ENCODE peak calls at places on chromosomes 5 and 9, in four cellular contexts. H is heart left ventricle, Q is upper lobe of right lung, J is thoracic aorta. N is an unnamed sample. For H3K4me1, the result is how much of the 10 kb centered on the place peaks cover.

GRCh38 chr5:53512539-53512938 is 32.1 kb downstream of the FST start:
- ATAC-seq in J (no peak), Q (no peak), H (no peak), N (no peak)

GRCh38 chr9:97403746-97404316 is 8.1 kb upstream of the TDRD7 start:
- ATAC-seq in Q (no peak), H (no peak), J (no peak), N (no peak)

GRCh38 chr9:95528908-95529502 is 12.2 kb upstream of the PTCH1 start:
- ATAC-seq in Q (no peak), H (no peak), J (no peak), N (no peak)

GRCh38 chr5:100860407-100860806 is 42.7 kb downstream of the ST8SIA4 start:
- ATAC-seq in H (no peak), Q (no peak), J (no peak), N (no peak)

GRCh38 chr9:106829666-106830408 is 33.1 kb upstream of the ZNF462 start:
- ATAC-seq in J (no peak), H (peak), Q (no peak), N (peak)

GRCh38 chr5:180380856-180381255 is 27.7 kb upstream of the GFPT2 start:
- ATAC-seq in H (peak), Q (no peak), J (no peak), N (peak)

GRCh38 chr9:130998596-130999264 is 10.2 kb upstream of the LAMC3 start:
- ATAC-seq in Q (no peak), H (peak), J (no peak), N (no peak)

GRCh38 chr5:100517301-100517974 is 17.7 kb upstream of the FAM174A start:
- ATAC-seq in J (no peak), Q (peak), H (peak), N (no peak)

GRCh38 chr5:177198738-177199137 is 65.2 kb downstream of the NSD1 start:
- ATAC-seq in H (no peak), Q (no peak), J (no peak), N (no peak)

GRCh38 chr5:106397700-106398099 is 1273.0 kb downstream of the EFNA5 start:
- ATAC-seq in H (no peak), Q (no peak), J (no peak), N (no peak)

GRCh38 chr5:51187953-51188591 is 195.2 kb upstream of the ISL1 start:
- ATAC-seq in Q (no peak), H (no peak), J (no peak), N (no peak)

GRCh38 chr5:163649522-163649921 is 144.1 kb downstream of the MAT2B start:
- ATAC-seq in J (no peak), H (no peak), Q (no peak), N (no peak)

GRCh38 chr9:318646-319045 is 104.0 kb downstream of the DOCK8 start:
- ATAC-seq in J (no peak), H (no peak), Q (no peak), N (no peak)

GRCh38 chr9:109274768-109275596 is 45.9 kb downstream of the EPB41L4B start:
- ATAC-seq in H (peak), J (no peak), Q (no peak), N (no peak)

GRCh38 chr5:60248900-60249299 is 355.4 kb upstream of the PDE4D start:
- ATAC-seq in Q (peak), J (no peak), H (peak), N (peak)

GRCh38 chr9:18888241-18888794 is 144.7 kb downstream of the SAXO1 start:
- ATAC-seq in H (peak), Q (no peak), J (no peak), N (no peak)

GRCh38 chr9:92294297-92294676 is 790 bp upstream of the IARS1 start:
- ATAC-seq in Q (no peak), H (no peak), J (no peak), N (no peak)

GRCh38 chr9:85192750-85193149 is 523.2 kb downstream of the NTRK2 start:
- ATAC-seq in Q (no peak), J (no peak), H (no peak), N (no peak)

GRCh38 chr5:68225911-68226563 is 10.5 kb downstream of the PIK3R1 start:
- ATAC-seq in Q (peak), J (no peak), H (peak), N (peak)

GRCh38 chr5:10233505-10233904 is 16.2 kb downstream of the ATPSCKMT start:
- ATAC-seq in J (no peak), H (peak), Q (peak), N (no peak)
- TF ChIP-seq CTCF in J (no peak), H (no peak), Q (peak), N (no peak)

GRCh38 chr5:119309290-119309818 is 46.5 kb upstream of the TNFAIP8 start:
- ATAC-seq in H (no peak), Q (no peak), J (no peak), N (no peak)

GRCh38 chr5:119312403-119312802 is 43.4 kb upstream of the TNFAIP8 start:
- ATAC-seq in J (no peak), Q (no peak), H (no peak), N (no peak)

GRCh38 chr5:119313876-119314605 is 41.8 kb upstream of the TNFAIP8 start:
- ATAC-seq in Q (no peak), J (no peak), H (no peak), N (no peak)

GRCh38 chr5:119313207-119313606 is 42.6 kb upstream of the TNFAIP8 start:
- ATAC-seq in H (no peak), Q (no peak), J (no peak), N (no peak)

DNA sequence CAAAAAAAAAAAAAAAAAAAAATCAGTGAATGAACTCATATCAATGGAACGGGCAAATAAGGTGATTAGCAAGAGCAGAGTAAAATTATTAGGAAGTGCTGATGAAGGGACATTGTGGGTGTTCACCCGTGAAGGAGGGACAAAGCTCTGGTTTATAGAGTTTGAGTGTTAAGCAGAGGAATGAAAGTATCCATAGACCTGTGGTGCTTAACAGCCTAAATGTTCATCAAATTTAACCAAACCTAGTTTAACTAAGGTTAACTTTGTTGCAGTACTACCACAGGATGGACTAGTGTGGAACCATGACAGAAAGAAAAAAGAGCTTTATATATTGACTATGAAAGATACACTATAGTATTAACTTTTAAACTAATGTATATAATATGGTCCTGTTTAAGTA is 44.1 kb upstream of the TNFAIP8 start:
- ATAC-seq in Q (no peak), H (no peak), J (no peak), N (no peak)
- H3K4me1 ChIP-seq in Q (under half), H (under half), J (under half), N (under half)

DNA sequence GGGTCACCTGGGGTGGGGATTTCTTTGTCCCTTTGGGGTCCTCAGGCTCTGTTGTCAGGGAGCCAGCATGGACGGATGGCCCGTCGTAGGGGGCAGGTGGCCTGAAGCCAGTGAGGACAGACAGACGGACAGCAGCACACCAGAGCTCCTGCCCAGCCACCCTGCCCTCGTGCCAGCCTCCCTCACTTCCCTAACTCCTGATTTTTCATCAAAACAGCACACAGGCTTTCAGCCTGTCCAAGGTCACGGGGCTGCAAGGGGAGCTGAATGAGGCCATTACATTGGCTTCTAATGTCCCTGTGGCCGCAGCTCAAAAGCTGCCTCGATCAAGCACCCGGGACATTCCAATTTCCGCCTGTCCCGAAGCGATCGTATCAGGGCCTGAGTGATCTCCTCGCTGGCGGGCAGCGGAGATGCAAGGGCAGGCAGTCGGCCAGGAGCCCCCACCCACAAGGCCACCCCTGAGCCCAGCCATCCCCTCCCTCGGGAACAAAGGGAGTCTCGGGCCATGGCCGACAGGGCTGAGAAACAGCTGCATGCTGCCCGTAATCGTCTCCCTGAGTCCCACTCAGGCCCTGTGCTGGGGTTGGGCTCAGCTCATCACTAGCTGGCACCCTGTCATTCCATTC is 50.5 kb upstream of the RNU6ATAC start:
- ATAC-seq in Q (peak), J (no peak), H (no peak), N (no peak)
- H3K4me3 ChIP-seq in Q (no peak), J (no peak), H (no peak), N (no peak)

GRCh38 chr9:133715866-133716563 is 22.1 kb downstream of the SARDH start:
- ATAC-seq in Q (peak), J (no peak), H (peak), N (no peak)
- TF ChIP-seq CTCF in Q (peak), J (no peak), H (peak), N (peak)

GRCh38 chr9:136545065-136545965 is 533 bp downstream of the NOTCH1 start:
- ATAC-seq in H (no peak), J (peak), Q (no peak), N (no peak)
- H3K4me1 ChIP-seq in H (half or more), J (half or more), Q (under half), N (half or more)

GRCh38 chr5:159311063-159311462 is 19.2 kb downstream of the IL12B start:
- ATAC-seq in H (no peak), J (no peak), Q (no peak), N (no peak)
- H3K4me3 ChIP-seq in H (no peak), J (no peak), Q (peak), N (no peak)

GRCh38 chr9:83937861-83938455 is 16.7 kb upstream of the KIF27 start:
- ATAC-seq in J (peak), Q (peak), H (peak), N (peak)
- TF ChIP-seq CTCF in J (peak), Q (peak), H (peak), N (peak)

DNA sequence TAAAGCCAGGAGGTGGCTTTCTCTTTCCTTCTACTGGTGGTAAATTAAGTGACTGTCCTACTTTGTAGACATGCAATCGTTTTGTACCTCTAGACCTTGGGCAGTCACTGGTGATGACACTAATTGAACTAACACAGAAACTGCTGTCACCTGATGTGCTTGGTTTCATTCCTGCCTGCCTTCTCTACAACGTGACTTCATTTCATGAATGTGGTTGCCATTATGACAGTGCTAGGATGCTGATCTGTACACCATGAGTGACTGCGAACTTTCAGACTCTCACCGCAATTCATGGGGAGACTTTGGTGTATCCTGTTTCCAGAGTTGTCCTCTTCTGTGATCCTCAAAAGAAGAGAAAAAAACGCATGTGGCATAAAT is 47.5 kb downstream of the UBE2QL1 start:
- ATAC-seq in H (no peak), J (no peak), Q (no peak), N (no peak)
- H3K4me1 ChIP-seq in H (under half), J (under half), Q (under half), N (under half)

GRCh38 chr5:73339711-73340110 is 108.9 kb downstream of the FOXD1 start:
- ATAC-seq in J (no peak), H (no peak), Q (no peak), N (no peak)
- H3K4me3 ChIP-seq in J (no peak), H (no peak), Q (no peak), N (no peak)

GRCh38 chr5:132639706-132640130 is 18.3 kb upstream of the IL13 start:
- ATAC-seq in Q (no peak), H (no peak), J (no peak), N (no peak)
- TF ChIP-seq CTCF in Q (no peak), H (no peak), J (no peak), N (no peak)